ENCODE peak calls at places on chromosomes 6 and 20, in eight cellular contexts. C is fibroblast of mammary gland; R is uterus; D is pancreas; B is CD8-positive, alpha-beta T cell; H is foreskin fibroblast; P is GM23248; O is brain microvascular endothelial cell. K is an unnamed sample.
A peak's percentile ranks its signal among the peaks of the same experiment; 100 is the strongest.

GRCh38 chr20:59577809-59578601 is 26.3 kb upstream of the PHACTR3 start:
- DNase-seq in C (no peak), R (no peak), D (no peak), B (no peak), H (no peak), P (no peak), O (no peak), K (no peak)

GRCh38 chr6:157022022-157022740 is 245.0 kb downstream of the ARID1B start:
- DNase-seq in C (peak; percentile 93), R (peak; percentile 92), D (peak; percentile 91), B (peak; percentile 79), H (peak; percentile 86), P (peak; percentile 98), O (peak; percentile 90), K (peak; percentile 94)

GRCh38 chr6:157614026-157614484 is 209.0 kb upstream of the SNX9 start:
- DNase-seq in C (peak; percentile 77), R (no peak), D (no peak), B (no peak), H (no peak), P (no peak), O (no peak), K (no peak)

GRCh38 chr20:51622004-51622874 is 79.7 kb upstream of the NFATC2 start:
- DNase-seq in C (no peak), R (no peak), D (no peak), B (no peak), H (peak; percentile 33), P (no peak), O (peak; percentile 9), K (no peak)

GRCh38 chr6:142861711-142862110 is 83.3 kb downstream of the HIVEP2 start:
- DNase-seq in C (no peak), R (no peak), D (no peak), B (no peak), H (no peak), P (no peak), O (no peak), K (no peak)

GRCh38 chr6:21278078-21278790 is 315.3 kb upstream of the SOX4 start:
- DNase-seq in C (peak; percentile 25), R (peak; percentile 18), D (no peak), B (no peak), H (no peak), P (no peak), O (no peak), K (peak; percentile 39)

GRCh38 chr20:63232235-63233060 is 3.3 kb upstream of the BIRC7 start:
- DNase-seq in C (peak; percentile 96), R (no peak), D (no peak), B (no peak), H (peak; percentile 71), P (peak; percentile 86), O (peak; percentile 90), K (no peak)

GRCh38 chr6:101722991-101723579 is 329.6 kb downstream of the GRIK2 start:
- DNase-seq in C (peak; percentile 94), R (no peak), D (no peak), B (no peak), H (peak; percentile 81), P (peak; percentile 89), O (peak; percentile 69), K (no peak)

GRCh38 chr6:21634582-21634981 is 41.0 kb downstream of the SOX4 start:
- DNase-seq in C (peak; percentile 97), R (no peak), D (no peak), B (no peak), H (peak; percentile 80), P (peak; percentile 97), O (peak; percentile 96), K (no peak)

GRCh38 chr6:164408868-164409267 is 900.5 kb downstream of the C6orf118 start:
- DNase-seq in C (no peak), R (no peak), D (no peak), B (no peak), H (no peak), P (no peak), O (no peak), K (no peak)

GRCh38 chr6:21102201-21102600 is 491.4 kb upstream of the SOX4 start:
- DNase-seq in C (no peak), R (no peak), D (no peak), B (no peak), H (no peak), P (no peak), O (no peak), K (no peak)

GRCh38 chr6:28490191-28490890 is 25.3 kb downstream of the GPX6 start:
- DNase-seq in C (no peak), R (peak; percentile 35), D (no peak), B (no peak), H (no peak), P (peak; percentile 56), O (peak; percentile 21), K (no peak)

GRCh38 chr6:33105916-33106871 is 30.4 kb downstream of the HLA-DPB1 start:
- DNase-seq in C (no peak), R (no peak), D (no peak), B (no peak), H (no peak), P (no peak), O (no peak), K (no peak)

GRCh38 chr6:53734473-53735299 is 60.1 kb upstream of the LRRC1 start:
- DNase-seq in C (peak; percentile 57), R (no peak), D (no peak), B (no peak), H (peak; percentile 61), P (peak; percentile 68), O (peak; percentile 72), K (no peak)

GRCh38 chr20:52192296-52193007 is 873 bp upstream of the ZFP64 start:
- DNase-seq in C (no peak), R (peak; percentile 17), D (no peak), B (no peak), H (no peak), P (no peak), O (no peak), K (no peak)

GRCh38 chr20:59813948-59814834 is 119.2 kb downstream of the SYCP2 start:
- DNase-seq in C (no peak), R (no peak), D (no peak), B (no peak), H (no peak), P (no peak), O (no peak), K (no peak)

GRCh38 chr6:5730586-5731263 is 276.0 kb downstream of the NRN1 start:
- DNase-seq in C (peak; percentile 67), R (peak; percentile 31), D (no peak), B (no peak), H (peak; percentile 28), P (peak; percentile 67), O (no peak), K (no peak)

GRCh38 chr20:57653910-57654309 is 33.7 kb upstream of the ZBP1 start:
- DNase-seq in C (no peak), R (peak; percentile 12), D (no peak), B (no peak), H (no peak), P (no peak), O (no peak), K (no peak)

GRCh38 chr20:34618676-34619075 is 58.2 kb downstream of the PIGU start:
- DNase-seq in C (no peak), R (no peak), D (no peak), B (no peak), H (no peak), P (no peak), O (no peak), K (no peak)

GRCh38 chr20:32439132-32439829 is 81.2 kb downstream of the ASXL1 start:
- DNase-seq in C (peak; percentile 91), R (no peak), D (no peak), B (no peak), H (peak; percentile 68), P (peak; percentile 96), O (peak; percentile 75), K (no peak)

GRCh38 chr6:83758533-83758932 is 49.6 kb upstream of the SNAP91 start:
- DNase-seq in C (no peak), R (no peak), D (no peak), B (no peak), H (no peak), P (no peak), O (no peak), K (no peak)

GRCh38 chr6:125423047-125423446 is 121.3 kb upstream of the HDDC2 start:
- DNase-seq in C (no peak), R (no peak), D (no peak), B (no peak), H (no peak), P (no peak), O (no peak), K (no peak)

GRCh38 chr20:61813791-61814190 is 251.9 kb downstream of the TAF4 start:
- DNase-seq in C (no peak), R (no peak), D (no peak), B (no peak), H (no peak), P (no peak), O (no peak), K (no peak)

GRCh38 chr6:35498407-35499045 is 1.6 kb upstream of the TEAD3 start:
- DNase-seq in C (no peak), R (no peak), D (no peak), B (no peak), H (no peak), P (no peak), O (no peak), K (no peak)
- H3K4me3 ChIP-seq in C (peak overlapping the region; percentile 44), R (peak overlapping the region; percentile 88), D (no peak overlapping the region), B (peak overlapping the region; percentile 65), H (peak overlapping the region; percentile 82), P (peak overlapping the region; percentile 82), O (peak overlapping the region; percentile 70), K (peak overlapping the region; percentile 94)

GRCh38 chr20:112396-112795 is 24.9 kb downstream of the DEFB125 start:
- DNase-seq in C (peak; percentile 2), R (no peak), D (no peak), B (no peak), H (no peak), P (no peak), O (no peak), K (no peak)
- H3K4me3 ChIP-seq in C (no peak overlapping the region), R (no peak overlapping the region), D (no peak overlapping the region), B (no peak overlapping the region), H (no peak overlapping the region), P (no peak overlapping the region), O (no peak overlapping the region), K (no peak overlapping the region)

GRCh38 chr6:43608783-43609182 is 20.3 kb downstream of the GTPBP2 start:
- DNase-seq in C (no peak), R (no peak), D (no peak), B (no peak), H (no peak), P (no peak), O (no peak), K (no peak)

GRCh38 chr6:43608310-43608763 is 20.7 kb downstream of the GTPBP2 start:
- DNase-seq in C (peak; percentile 88), R (peak; percentile 68), D (peak; percentile 52), B (peak; percentile 24), H (peak; percentile 69), P (peak; percentile 82), O (peak; percentile 77), K (no peak)

GRCh38 chr6:43613721-43614395 is 15.2 kb downstream of the GTPBP2 start:
- DNase-seq in C (no peak), R (no peak), D (no peak), B (no peak), H (no peak), P (no peak), O (no peak), K (no peak)

GRCh38 chr6:43609402-43609801 is 19.7 kb downstream of the GTPBP2 start:
- DNase-seq in C (no peak), R (no peak), D (no peak), B (no peak), H (peak; percentile 16), P (peak; percentile 53), O (peak; percentile 26), K (no peak)

GRCh38 chr6:43610431-43610830 is 18.6 kb downstream of the GTPBP2 start:
- DNase-seq in C (no peak), R (no peak), D (no peak), B (no peak), H (no peak), P (peak; percentile 46), O (no peak), K (no peak)
- H3K4me3 ChIP-seq in C (no peak overlapping the region), R (no peak overlapping the region), D (no peak overlapping the region), B (no peak overlapping the region), H (no peak overlapping the region), P (no peak overlapping the region), O (no peak overlapping the region), K (no peak overlapping the region)

GRCh38 chr6:106084973-106085686 is 1.0 kb upstream of the PRDM1 start:
- DNase-seq in C (peak; percentile 68), R (no peak), D (no peak), B (no peak), H (peak; percentile 71), P (peak; percentile 51), O (no peak), K (no peak)
- H3K4me3 ChIP-seq in C (peak overlapping the region; percentile 60), R (peak overlapping the region; percentile 53), D (peak overlapping the region; percentile 28), B (no peak overlapping the region), H (peak overlapping the region; percentile 60), P (peak overlapping the region; percentile 93), O (peak overlapping the region; percentile 64), K (peak overlapping the region; percentile 60)